ENCODE peak calls at places on chromosome 5, in nine cellular contexts. T, V, M, D, R, E, Q, H and K are unnamed samples. For H3K27me3 and H3K36me3, the result is how much of the 10 kb centered on the place peaks cover.

GRCh38 chr5:21152611-21153010 is 1164.6 kb upstream of the CDH18 start:
- DNase-seq in V (no peak), M (no peak), Q (no peak), E (no peak), T (peak), H (peak), R (no peak), D (no peak), K (no peak)

GRCh38 chr5:113574417-113574816 is 60.9 kb downstream of the YTHDC2 start:
- DNase-seq in M (no peak), Q (no peak), E (no peak), V (no peak), T (peak), H (no peak), R (no peak), D (no peak), K (no peak)

GRCh38 chr5:1763548-1763911 is 36.1 kb downstream of the MRPL36 start:
- DNase-seq in T (peak), E (no peak), H (peak), D (no peak), R (no peak), Q (peak), M (no peak), V (peak), K (peak)

GRCh38 chr5:78505860-78506259 is 142.7 kb downstream of the LHFPL2 start:
- DNase-seq in H (no peak), Q (no peak), D (no peak), V (no peak), E (no peak), R (no peak), M (no peak), T (no peak), K (no peak)

GRCh38 chr5:133245191-133246052 is 193.6 kb downstream of the HSPA4 start:
- DNase-seq in R (no peak), Q (peak), E (no peak), D (no peak), T (peak), M (no peak), V (no peak), H (peak), K (peak)

GRCh38 chr5:92070786-92071185 is 687.7 kb upstream of the ARRDC3 start:
- DNase-seq in Q (peak), R (no peak), T (no peak), E (no peak), D (no peak), H (no peak), M (no peak), V (no peak), K (no peak)

GRCh38 chr5:1324719-1325190 is 20.1 kb downstream of the CLPTM1L start:
- DNase-seq in Q (no peak), H (no peak), T (no peak), R (no peak), V (peak), D (no peak), M (no peak), E (no peak), K (no peak)

GRCh38 chr5:9347032-9347431 is 198.8 kb downstream of the SEMA5A start:
- DNase-seq in E (no peak), M (no peak), R (no peak), T (no peak), V (no peak), D (no peak), H (no peak), Q (no peak), K (no peak)

GRCh38 chr5:140148508-140148907 is 22.8 kb downstream of the IGIP start:
- DNase-seq in D (no peak), R (peak), Q (peak), M (no peak), H (peak), V (no peak), E (no peak), T (no peak), K (peak)

GRCh38 chr5:148765061-148765460 is 61.4 kb upstream of the ADRB2 start:
- DNase-seq in D (no peak), M (no peak), E (no peak), R (no peak), T (no peak), H (no peak), Q (no peak), V (no peak), K (no peak)

GRCh38 chr5:68711311-68712200 is 382.3 kb upstream of the SLC30A5 start:
- DNase-seq in H (peak), T (no peak), Q (no peak), M (no peak), E (no peak), V (no peak), R (no peak), D (peak), K (no peak)

GRCh38 chr5:45793638-45794532 is 97.7 kb upstream of the HCN1 start:
- DNase-seq in H (no peak), R (no peak), V (no peak), E (no peak), M (no peak), D (peak), T (no peak), Q (no peak), K (no peak)

GRCh38 chr5:123659495-123659894 is 147.5 kb downstream of the CSNK1G3 start:
- DNase-seq in H (no peak), T (no peak), E (no peak), Q (no peak), D (no peak), M (no peak), R (no peak), V (no peak), K (no peak)

GRCh38 chr5:177093803-177094202 is 7.1 kb downstream of the FGFR4 start:
- DNase-seq in D (no peak), M (no peak), E (no peak), Q (no peak), T (no peak), R (no peak), V (no peak), H (no peak), K (no peak)

GRCh38 chr5:94807985-94808384 is 189.5 kb downstream of the SLF1 start:
- DNase-seq in D (no peak), Q (no peak), H (no peak), T (no peak), M (no peak), R (no peak), E (no peak), V (no peak), K (no peak)

GRCh38 chr5:148620696-148621095 is 33.6 kb downstream of the HTR4 start:
- DNase-seq in E (no peak), D (no peak), R (no peak), T (peak), H (no peak), M (no peak), V (no peak), Q (no peak), K (no peak)

GRCh38 chr5:138243794-138244193 is 30.6 kb downstream of the GFRA3 start:
- DNase-seq in T (peak), E (no peak), R (no peak), H (no peak), D (no peak), Q (peak), V (no peak), M (no peak), K (no peak)

GRCh38 chr5:53418844-53419243 is 61.6 kb upstream of the FST start:
- DNase-seq in E (no peak), M (no peak), H (no peak), Q (no peak), T (peak), R (no peak), D (no peak), V (no peak), K (no peak)

GRCh38 chr5:149731617-149732400 is 1.7 kb downstream of the PPARGC1B start:
- DNase-seq in T (peak), M (peak), V (peak), Q (peak), R (peak), D (peak), E (peak), H (peak), K (peak)

GRCh38 chr5:16784843-16785791 is 151.0 kb downstream of the MYO10 start:
- DNase-seq in T (no peak), E (no peak), M (no peak), H (no peak), V (no peak), R (no peak), Q (no peak), D (peak), K (no peak)

GRCh38 chr5:75668988-75669760 is 48.1 kb downstream of the POC5 start:
- DNase-seq in T (peak), H (peak), V (no peak), Q (peak), E (no peak), R (no peak), D (peak), M (no peak), K (no peak)

GRCh38 chr5:10528056-10528816 is 35.6 kb upstream of the ANKRD33B start:
- DNase-seq in T (peak), E (no peak), H (no peak), Q (no peak), M (no peak), R (peak), D (no peak), V (no peak), K (peak)

GRCh38 chr5:77322406-77322805 is 111.9 kb downstream of the PDE8B start:
- DNase-seq in T (no peak), H (no peak), D (no peak), Q (peak), E (no peak), R (no peak), M (no peak), V (no peak), K (peak)

GRCh38 chr5:137318027-137318426 is 181.1 kb downstream of the SPOCK1 start:
- DNase-seq in V (no peak), E (no peak), T (no peak), D (no peak), Q (no peak), H (no peak), R (no peak), M (no peak), K (no peak)

GRCh38 chr5:109585012-109585599 is 104.6 kb upstream of the MAN2A1 start:
- DNase-seq in V (no peak), D (no peak), M (no peak), T (peak), R (no peak), E (no peak), H (no peak), Q (peak), K (no peak)

GRCh38 chr5:179285236-179285635 is 60.0 kb downstream of the ADAMTS2 start:
- DNase-seq in R (peak), Q (no peak), E (no peak), T (no peak), M (no peak), V (peak), H (no peak), D (no peak), K (no peak)
- H3K4me3 ChIP-seq in R (peak), Q (no peak), E (peak), T (no peak), M (no peak), V (no peak), H (no peak), D (no peak), K (no peak)

GRCh38 chr5:38465045-38465444 is 91.4 kb downstream of the LIFR start:
- DNase-seq in R (no peak), Q (no peak), T (no peak), E (no peak), V (no peak), D (no peak), M (no peak), H (no peak), K (no peak)
- H3K27me3 ChIP-seq in R (under half), Q (under half), T (under half), E (under half), V (under half), D (under half), M (under half), H (under half), K (under half)

DNA sequence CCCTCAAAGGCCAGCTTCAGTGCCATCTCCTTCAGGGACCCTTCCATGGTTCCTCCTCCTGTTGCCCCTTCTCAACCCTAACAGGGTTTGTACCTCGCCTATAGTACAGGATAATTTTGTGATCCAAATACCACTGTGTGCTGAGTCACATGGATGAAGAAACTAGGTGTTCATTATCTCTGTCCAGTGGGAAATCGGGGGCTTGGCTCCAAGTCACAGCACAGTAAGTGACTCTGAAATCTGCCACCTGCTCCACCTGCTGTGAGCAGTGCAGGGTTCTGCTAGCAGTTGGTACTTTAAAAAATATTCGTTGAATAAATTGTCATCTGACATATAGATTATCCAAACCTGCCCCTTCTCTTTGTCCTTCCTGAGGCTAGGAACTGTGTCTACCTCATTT is 123.2 kb upstream of the OTULINL start:
- DNase-seq in T (no peak), R (no peak), Q (no peak), H (no peak), E (no peak), D (no peak), M (no peak), V (no peak), K (no peak)
- H3K36me3 ChIP-seq in T (under half), R (under half), Q (under half), H (under half), E (under half), D (under half), M (under half), V (under half), K (under half)

GRCh38 chr5:88882321-88883038 is 504 bp downstream of the MEF2C start:
- DNase-seq in T (no peak), H (no peak), Q (no peak), M (no peak), E (no peak), V (no peak), R (no peak), D (no peak), K (no peak)

GRCh38 chr5:88879724-88880123 is 3.3 kb downstream of the MEF2C start:
- DNase-seq in R (no peak), V (no peak), T (no peak), D (no peak), E (no peak), Q (peak), M (no peak), H (no peak), K (no peak)

GRCh38 chr5:88880196-88880595 is 2.8 kb downstream of the MEF2C start:
- DNase-seq in T (no peak), R (no peak), E (no peak), M (no peak), V (no peak), H (no peak), Q (no peak), D (no peak), K (no peak)

GRCh38 chr5:88883059-88883565 is at the start of gene MEF2C:
- DNase-seq in D (peak), R (peak), T (peak), H (peak), E (peak), V (peak), M (peak), Q (peak), K (peak)

GRCh38 chr5:88881566-88881965 is 1.4 kb downstream of the MEF2C start:
- DNase-seq in D (no peak), V (no peak), T (no peak), R (no peak), E (no peak), H (no peak), Q (no peak), M (no peak), K (no peak)
- H3K4me3 ChIP-seq in D (peak), V (peak), T (no peak), R (peak), E (peak), H (peak), Q (no peak), M (peak), K (no peak)

GRCh38 chr5:180644825-180645608 is 4.4 kb downstream of the FLT4 start:
- DNase-seq in E (no peak), T (no peak), Q (no peak), V (peak), D (no peak), R (peak), M (no peak), H (peak), K (peak)

GRCh38 chr5:180641566-180641900 is 7.9 kb downstream of the FLT4 start:
- DNase-seq in H (no peak), D (no peak), E (no peak), R (peak), V (peak), T (no peak), M (no peak), Q (peak), K (peak)

GRCh38 chr5:180644129-180644824 is 5.1 kb downstream of the FLT4 start:
- DNase-seq in D (no peak), V (peak), T (no peak), R (no peak), H (no peak), M (no peak), Q (no peak), E (no peak), K (peak)

GRCh38 chr5:180642181-180643140 is 6.9 kb downstream of the FLT4 start:
- DNase-seq in T (no peak), E (no peak), H (no peak), V (peak), R (peak), Q (no peak), D (no peak), M (no peak), K (peak)

GRCh38 chr5:180643191-180643851 is 6.1 kb downstream of the FLT4 start:
- DNase-seq in E (no peak), M (no peak), R (peak), T (no peak), D (no peak), Q (no peak), V (peak), H (peak), K (peak)
- H3K27me3 ChIP-seq in E (under half), M (under half), R (under half), T (under half), D (under half), Q (under half), V (under half), H (under half), K (under half)